ENCODE peak calls at places on chromosome 10, in four cellular contexts. F, W, M and R are unnamed samples.

GRCh38 chr10:6114299-6114698 is 25.5 kb downstream of the RBM17 start:
- DNase-seq in F (no peak), M (no peak), W (no peak), R (no peak)

GRCh38 chr10:82953331-82953730 is 1078.3 kb downstream of the NRG3 start:
- DNase-seq in F (no peak), W (no peak), M (no peak), R (no peak)

GRCh38 chr10:92052088-92052487 is 128.5 kb downstream of the BTAF1 start:
- DNase-seq in M (no peak), W (no peak), F (no peak), R (no peak)

GRCh38 chr10:17386616-17387075 is 67.7 kb downstream of the ST8SIA6 start:
- DNase-seq in F (peak), W (peak), M (no peak), R (no peak)

GRCh38 chr10:109089779-109090178 is 833.5 kb downstream of the XPNPEP1 start:
- DNase-seq in W (peak), M (no peak), F (no peak), R (no peak)

GRCh38 chr10:22712959-22713852 is 1.2 kb downstream of the PIP4K2A start:
- DNase-seq in F (peak), M (no peak), W (peak), R (peak)

GRCh38 chr10:2897619-2898508 is 169.5 kb upstream of the PFKP start:
- DNase-seq in F (no peak), W (no peak), M (no peak), R (no peak)

GRCh38 chr10:61896854-61897661 is 4.4 kb upstream of the ARID5B start:
- DNase-seq in W (peak), F (peak), M (peak), R (peak)

GRCh38 chr10:75407716-75408511 is 6.3 kb upstream of the ZNF503 start:
- DNase-seq in F (peak), W (peak), M (no peak), R (no peak)

GRCh38 chr10:42986618-42987017 is 90.3 kb upstream of the RET start:
- DNase-seq in W (no peak), F (no peak), M (no peak), R (no peak)

GRCh38 chr10:42987575-42987974 is 89.3 kb upstream of the RET start:
- DNase-seq in W (no peak), M (no peak), F (no peak), R (no peak)

GRCh38 chr10:42985436-42986316 is 91.2 kb upstream of the RET start:
- DNase-seq in M (no peak), W (no peak), F (no peak), R (no peak)

GRCh38 chr10:42988069-42988468 is 88.8 kb upstream of the RET start:
- DNase-seq in W (no peak), F (no peak), M (no peak), R (no peak)

GRCh38 chr10:42987121-42987541 is 89.7 kb upstream of the RET start:
- DNase-seq in M (no peak), F (no peak), W (peak), R (no peak)
- TF ChIP-seq ETV6 in M (no peak), F (no peak), W (no peak), R (no peak)

DNA sequence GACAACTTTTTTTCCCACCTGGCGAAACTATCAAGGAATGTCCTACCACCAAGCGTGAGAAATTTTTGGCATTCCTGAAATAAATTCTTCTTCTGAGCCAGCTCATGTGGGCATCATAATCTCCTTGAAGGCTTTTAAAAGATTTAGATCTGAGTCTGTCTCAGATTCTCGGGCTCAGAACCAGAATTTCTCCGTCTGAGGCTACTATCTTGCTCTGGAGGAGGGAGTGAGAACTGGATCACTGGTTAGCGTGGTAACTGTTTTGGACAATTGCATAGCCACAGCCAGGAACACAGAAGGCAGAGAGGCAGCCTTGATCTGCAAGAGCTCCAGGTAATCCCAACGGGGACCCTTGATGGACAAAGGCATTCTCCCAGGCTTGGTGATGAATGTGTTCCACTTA is 1.0 kb upstream of the PLAC9 start:
- DNase-seq in W (no peak), M (no peak), F (no peak), R (no peak)
- TF ChIP-seq ETV6 in W (no peak), M (no peak), F (no peak), R (no peak)

DNA sequence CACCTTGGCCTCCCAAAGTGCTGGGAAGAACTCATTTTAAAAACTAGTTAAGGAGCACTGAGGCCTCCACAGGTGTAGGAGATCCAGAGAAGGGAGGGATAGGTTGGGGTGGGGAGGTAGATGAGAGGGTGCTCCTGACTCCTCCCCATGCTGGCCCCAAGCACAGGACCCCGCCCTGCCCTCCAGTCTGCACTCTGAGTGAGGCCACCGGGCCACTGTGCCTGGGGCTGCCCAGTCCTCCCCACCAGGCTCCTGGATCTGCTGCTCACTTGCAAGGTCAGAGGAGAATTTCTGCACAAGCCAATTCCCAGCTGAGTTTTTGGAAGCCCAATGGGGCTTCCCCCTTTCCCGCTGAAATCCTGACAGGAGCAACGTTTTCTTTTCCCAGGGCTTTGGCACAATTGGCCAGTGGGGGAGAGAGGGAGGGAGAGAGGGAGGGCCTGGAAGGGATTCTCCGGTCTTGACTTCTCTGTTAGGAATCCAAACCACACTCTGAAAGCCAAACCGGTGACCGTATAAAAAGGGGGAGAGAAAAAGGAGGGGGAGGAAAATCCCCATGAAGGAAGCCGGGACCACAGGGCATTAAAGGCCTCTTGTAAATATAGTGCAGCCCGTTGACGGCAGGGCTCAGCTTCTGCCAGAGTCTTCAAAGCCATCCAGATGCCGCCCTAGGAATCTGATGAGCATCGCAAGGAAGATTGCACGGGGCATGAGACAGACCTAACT is 116.2 kb downstream of the SH3PXD2A start:
- DNase-seq in F (no peak), M (no peak), W (no peak), R (no peak)
- TF ChIP-seq ETV6 in F (no peak), M (no peak), W (no peak), R (no peak)

DNA sequence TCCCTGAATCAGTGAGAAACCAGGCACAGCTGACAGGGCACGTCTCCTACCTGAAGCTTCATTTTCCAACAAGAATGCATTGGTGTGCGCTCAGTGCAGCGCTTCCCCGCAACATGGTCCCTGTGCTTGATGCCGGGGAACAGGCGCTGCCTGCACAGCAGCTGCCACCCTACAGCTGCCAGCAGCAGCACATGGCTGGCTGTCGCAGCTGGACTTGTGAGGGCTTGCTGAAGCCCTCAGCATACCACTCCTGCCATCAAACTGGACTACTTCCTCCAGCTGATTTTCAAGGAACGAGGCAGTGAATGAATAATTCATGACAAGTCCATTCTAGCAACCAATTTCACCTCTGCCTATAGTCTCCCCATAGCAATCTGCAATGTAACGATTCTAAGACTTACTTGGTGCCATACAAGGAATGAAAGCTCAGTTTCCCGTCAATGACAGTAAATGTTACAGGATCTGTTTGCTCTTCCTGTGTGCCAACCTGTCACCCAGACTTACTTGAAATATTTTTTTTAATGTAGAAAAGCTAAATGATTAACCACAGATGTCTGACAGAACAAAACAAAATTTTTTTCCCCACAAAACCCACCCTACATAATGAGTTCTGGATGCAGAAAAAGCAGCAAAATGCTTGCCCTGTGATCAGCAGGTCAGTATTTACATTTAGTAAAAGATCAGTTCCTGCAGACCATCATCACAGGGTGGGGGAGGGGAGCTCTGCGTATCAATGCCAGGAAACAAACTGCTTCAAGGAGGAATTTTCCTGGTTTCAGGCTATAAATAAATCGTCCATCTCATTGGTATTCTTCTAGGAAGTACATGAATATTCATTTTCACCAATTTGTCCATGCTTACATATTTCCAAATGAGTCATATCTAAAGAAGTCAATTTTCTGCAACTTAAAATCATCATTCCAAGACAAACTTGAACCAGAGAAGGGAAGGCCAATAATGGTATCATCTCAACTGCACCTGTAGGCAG is 140.6 kb downstream of the ALOX5 start:
- DNase-seq in W (no peak), M (no peak), F (no peak), R (peak)
- TF ChIP-seq ETV6 in W (no peak), M (no peak), F (no peak), R (no peak)

DNA sequence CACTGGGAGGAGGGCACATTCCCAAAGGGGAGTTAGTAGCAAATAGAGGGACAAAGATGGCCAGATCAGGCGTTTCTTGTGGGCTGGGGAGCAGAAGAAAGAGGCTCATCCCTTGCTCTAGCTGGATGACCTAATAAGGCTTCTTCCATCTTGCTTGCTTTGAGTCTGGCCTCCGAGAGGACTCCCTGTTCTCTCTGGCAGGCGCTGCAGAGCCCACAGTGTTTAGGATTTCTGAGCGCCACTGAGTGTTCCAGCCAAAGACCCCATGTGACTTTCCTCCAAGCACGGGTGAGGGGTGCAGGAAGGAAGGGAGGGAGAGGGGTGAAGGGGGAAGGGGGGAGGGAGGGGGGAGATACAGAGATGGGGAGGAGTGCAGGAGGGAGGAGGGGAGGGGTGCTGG is 203.8 kb upstream of the SVIL start:
- DNase-seq in M (no peak), W (no peak), F (no peak), R (no peak)
- TF ChIP-seq ETV6 in M (no peak), W (no peak), F (no peak), R (no peak)

GRCh38 chr10:114987995-114988394 is 50.0 kb downstream of the TRUB1 start:
- DNase-seq in M (no peak), F (no peak), W (no peak), R (no peak)
- TF ChIP-seq ETV6 in M (no peak), F (no peak), W (no peak), R (no peak)

GRCh38 chr10:133277277-133277992 is 767 bp upstream of the ADAM8 start:
- DNase-seq in W (no peak), M (no peak), F (no peak), R (no peak)

GRCh38 chr10:133276100-133276434 is 601 bp downstream of the ADAM8 start:
- DNase-seq in M (no peak), F (no peak), W (no peak), R (no peak)

GRCh38 chr10:133277993-133278576 is 1.4 kb upstream of the ADAM8 start:
- DNase-seq in F (no peak), W (no peak), M (no peak), R (peak)

GRCh38 chr10:133275683-133276092 is 980 bp downstream of the ADAM8 start:
- DNase-seq in F (peak), M (no peak), W (no peak), R (no peak)

GRCh38 chr10:133276435-133277201 is at the start of gene ADAM8:
- DNase-seq in F (peak), M (no peak), W (peak), R (no peak)
- TF ChIP-seq ETV6 in F (no peak), M (no peak), W (no peak), R (no peak)

DNA sequence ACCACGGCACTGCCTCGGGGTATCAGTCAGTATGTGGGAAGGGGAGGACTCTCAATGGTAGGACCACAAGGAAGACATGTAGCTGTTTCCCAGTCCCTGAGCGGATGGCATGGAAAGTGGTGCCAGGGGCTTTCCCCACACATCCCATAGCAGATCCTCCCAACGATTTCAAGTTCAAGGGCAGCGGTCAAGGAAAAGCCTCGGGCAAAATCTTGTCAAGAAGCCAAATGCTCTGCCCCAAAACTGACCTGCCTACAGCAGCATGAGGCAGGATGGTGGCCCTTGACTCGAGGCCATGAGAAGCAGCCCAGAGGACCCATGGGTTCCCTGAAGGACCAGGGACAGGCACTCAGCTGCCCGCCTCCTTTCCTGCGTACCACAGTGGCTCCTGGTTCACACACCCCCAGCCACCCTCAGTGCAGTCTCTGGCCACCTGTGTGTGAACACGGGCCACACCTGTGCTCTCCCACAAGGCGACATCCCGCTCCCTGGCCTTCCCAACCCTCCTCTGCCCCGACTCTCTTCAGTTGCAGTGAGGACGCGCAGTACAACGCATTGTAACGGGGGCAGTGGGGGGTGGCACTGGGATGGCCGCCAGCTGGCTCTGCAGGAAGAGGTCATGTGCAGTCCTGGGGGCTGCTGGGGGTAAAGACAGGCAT is 43.6 kb downstream of the CTBP2 start:
- DNase-seq in W (no peak), M (no peak), F (no peak), R (no peak)
- TF ChIP-seq ETV6 in W (no peak), M (no peak), F (no peak), R (no peak)

DNA sequence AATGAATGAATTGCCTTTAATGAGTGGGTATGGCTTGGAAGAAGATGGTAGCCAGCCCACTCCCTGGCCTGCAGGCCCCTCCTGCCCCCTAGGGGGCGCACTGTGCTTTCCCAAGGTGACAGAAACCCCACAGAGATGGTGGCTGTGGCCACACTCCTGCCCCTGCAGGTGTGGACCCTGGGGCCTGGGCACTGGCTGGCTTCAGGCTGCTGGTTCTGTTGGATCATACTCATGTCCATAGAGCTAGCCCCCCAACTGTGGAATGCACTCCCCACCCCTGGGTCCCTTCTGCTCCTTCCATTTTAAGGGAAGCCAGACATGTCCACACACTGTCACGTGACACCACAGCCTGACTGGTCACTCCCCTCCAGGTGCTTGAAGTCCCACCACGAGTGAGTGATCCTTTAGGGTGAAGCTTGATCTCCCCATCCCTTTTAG is 44.8 kb downstream of the ZCCHC24 start:
- DNase-seq in F (peak), M (no peak), W (peak), R (peak)
- TF ChIP-seq ETV6 in F (no peak), M (no peak), W (no peak), R (no peak)

DNA sequence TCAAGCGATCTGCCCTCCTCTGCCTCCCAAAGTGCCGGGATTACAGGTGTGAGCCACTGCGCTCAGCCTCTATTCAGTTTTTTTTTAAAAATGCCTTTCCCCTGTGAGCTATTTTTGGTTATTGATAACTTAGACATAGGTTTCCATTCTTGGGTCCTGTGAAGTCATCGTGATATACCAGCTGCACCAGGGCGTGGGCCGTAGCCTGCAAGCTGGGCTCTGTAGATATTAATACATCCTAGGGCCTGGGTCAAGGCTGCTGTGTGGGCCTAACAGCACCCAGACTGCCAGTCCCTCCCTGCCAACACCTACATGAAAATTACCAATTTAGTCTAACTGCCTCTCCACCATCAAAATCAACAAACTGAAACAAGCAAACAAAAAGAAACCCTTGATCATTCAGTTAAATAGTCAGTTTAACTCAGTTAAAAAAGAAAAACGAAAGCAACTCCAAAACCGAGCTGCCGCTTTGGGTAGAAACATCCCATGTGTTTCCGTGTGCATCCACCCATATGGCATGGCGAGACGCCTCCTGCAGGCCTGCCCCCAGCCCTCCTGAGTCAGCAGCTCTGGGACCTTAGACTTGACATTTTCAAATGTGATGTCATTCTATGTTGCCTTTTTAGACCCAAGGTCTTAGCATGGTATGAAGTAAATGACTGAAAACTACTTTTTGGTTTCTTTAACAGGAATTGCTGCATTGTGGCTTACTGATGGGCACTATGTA is 330.2 kb downstream of the GLRX3 start:
- DNase-seq in W (no peak), M (no peak), F (no peak), R (no peak)
- TF ChIP-seq ETV6 in W (no peak), M (no peak), F (no peak), R (no peak)